ENCODE peak calls at places on chromosomes 16 and 17, in seven cellular contexts. O, B, U, Y, F, X and I are unnamed samples.
A peak's percentile ranks its signal among the peaks of the same experiment; 100 is the strongest.

GRCh38 chr17:75454193-75454592 is 2.2 kb upstream of the TMEM94 start:
- DNase-seq in Y (no peak), X (no peak), B (no peak), F (no peak), U (no peak), O (no peak), I (no peak)

GRCh38 chr16:80546249-80546648 is 5.5 kb downstream of the DYNLRB2 start:
- DNase-seq in F (no peak), O (no peak), B (no peak), U (no peak), X (no peak), Y (no peak), I (no peak)

GRCh38 chr17:2040942-2041560 is 771 bp upstream of the OVCA2 start:
- DNase-seq in U (no peak), X (no peak), F (no peak), O (no peak), Y (no peak), B (no peak), I (no peak)

GRCh38 chr17:78409191-78409621 is 30.8 kb downstream of the PGS1 start:
- DNase-seq in Y (no peak), O (peak; percentile 83), B (no peak), F (no peak), X (no peak), U (no peak), I (no peak)

GRCh38 chr16:23663918-23664317 is 14.8 kb upstream of the PLK1 start:
- DNase-seq in B (no peak), X (no peak), U (no peak), O (no peak), Y (no peak), F (no peak), I (no peak)

GRCh38 chr17:81959362-81960129 is 1.4 kb downstream of the NOTUM start:
- DNase-seq in F (no peak), X (peak; percentile 35), Y (peak; percentile 29), O (peak; percentile 84), B (peak; percentile 67), U (peak; percentile 46), I (peak; percentile 75)

GRCh38 chr16:3998793-3999478 is 117.3 kb downstream of the ADCY9 start:
- DNase-seq in Y (peak; percentile 69), X (peak; percentile 81), F (no peak), O (no peak), B (no peak), U (no peak), I (peak; percentile 67)

GRCh38 chr16:88333645-88334516 is 48.9 kb upstream of the ZNF469 start:
- DNase-seq in X (peak; percentile 23), U (no peak), B (no peak), Y (peak; percentile 12), F (no peak), O (no peak), I (no peak)

GRCh38 chr16:64654137-64654652 is 467.7 kb downstream of the CDH11 start:
- DNase-seq in Y (peak; percentile 24), U (no peak), X (peak; percentile 56), F (no peak), B (no peak), O (no peak), I (no peak)

GRCh38 chr17:32626371-32626770 is 139.6 kb downstream of the CDK5R1 start:
- DNase-seq in F (no peak), U (no peak), X (no peak), B (no peak), O (no peak), Y (no peak), I (no peak)

GRCh38 chr17:81720267-81721071 is 8.4 kb downstream of the SLC25A10 start:
- DNase-seq in X (no peak), U (no peak), F (no peak), O (no peak), Y (no peak), B (no peak), I (no peak)

GRCh38 chr16:89828199-89828869 is at the start of gene SPIRE2:
- DNase-seq in O (peak; percentile 75), X (peak; percentile 63), U (peak; percentile 34), F (no peak), B (peak; percentile 59), Y (peak; percentile 63), I (peak; percentile 69)

GRCh38 chr17:29091591-29092291 is 48.8 kb downstream of the PIPOX start:
- DNase-seq in X (no peak), Y (no peak), O (no peak), U (no peak), F (no peak), B (no peak), I (no peak)

GRCh38 chr16:11735801-11736200 is 6.9 kb downstream of the TXNDC11 start:
- DNase-seq in B (no peak), O (no peak), Y (no peak), F (no peak), U (no peak), X (no peak), I (peak; percentile 38)

GRCh38 chr17:1998426-1998784 is 26.7 kb downstream of the RTN4RL1 start:
- DNase-seq in F (no peak), Y (no peak), X (no peak), B (no peak), U (no peak), O (no peak), I (no peak)

GRCh38 chr16:35516551-35516950 is 2057.1 kb downstream of the TP53TG3F start:
- DNase-seq in O (no peak), Y (no peak), B (no peak), F (no peak), X (no peak), U (no peak), I (no peak)

GRCh38 chr17:45145035-45145389 is 3.3 kb upstream of the HEXIM1 start:
- DNase-seq in X (no peak), Y (no peak), F (no peak), U (no peak), O (no peak), B (no peak), I (no peak)

GRCh38 chr17:71110326-71110725 is 941.0 kb downstream of the KCNJ2 start:
- DNase-seq in Y (no peak), B (no peak), O (no peak), U (no peak), F (peak; percentile 12), X (no peak), I (no peak)

GRCh38 chr17:42493324-42493723 is 34.6 kb downstream of the ATP6V0A1 start:
- DNase-seq in B (no peak), O (no peak), X (no peak), F (no peak), Y (no peak), U (no peak), I (no peak)

GRCh38 chr16:72833491-72833890 is 214.4 kb downstream of the ZFHX3 start:
- DNase-seq in Y (no peak), F (no peak), O (no peak), U (no peak), X (no peak), B (no peak), I (no peak)

GRCh38 chr17:57519199-57519598 is 225.9 kb downstream of the CCDC182 start:
- DNase-seq in U (no peak), X (peak; percentile 19), Y (peak; percentile 63), F (no peak), O (no peak), B (no peak), I (no peak)

GRCh38 chr16:1495281-1496262 is 2.4 kb downstream of the TELO2 start:
- DNase-seq in F (no peak), O (no peak), X (no peak), Y (no peak), B (no peak), U (no peak), I (peak; percentile 54)

GRCh38 chr16:57544129-57544653 is 1.7 kb downstream of the ADGRG5 start:
- DNase-seq in Y (no peak), U (no peak), O (no peak), B (no peak), F (no peak), X (no peak), I (no peak)

GRCh38 chr17:49548506-49549310 is 27.0 kb upstream of the NXPH3 start:
- DNase-seq in Y (peak; percentile 55), F (peak; percentile 27), B (no peak), X (peak; percentile 62), U (no peak), O (peak; percentile 55), I (no peak)

GRCh38 chr16:88766975-88767374 is 18.0 kb downstream of the PIEZO1 start:
- DNase-seq in O (no peak), X (no peak), Y (no peak), U (no peak), F (no peak), B (no peak), I (no peak)

DNA sequence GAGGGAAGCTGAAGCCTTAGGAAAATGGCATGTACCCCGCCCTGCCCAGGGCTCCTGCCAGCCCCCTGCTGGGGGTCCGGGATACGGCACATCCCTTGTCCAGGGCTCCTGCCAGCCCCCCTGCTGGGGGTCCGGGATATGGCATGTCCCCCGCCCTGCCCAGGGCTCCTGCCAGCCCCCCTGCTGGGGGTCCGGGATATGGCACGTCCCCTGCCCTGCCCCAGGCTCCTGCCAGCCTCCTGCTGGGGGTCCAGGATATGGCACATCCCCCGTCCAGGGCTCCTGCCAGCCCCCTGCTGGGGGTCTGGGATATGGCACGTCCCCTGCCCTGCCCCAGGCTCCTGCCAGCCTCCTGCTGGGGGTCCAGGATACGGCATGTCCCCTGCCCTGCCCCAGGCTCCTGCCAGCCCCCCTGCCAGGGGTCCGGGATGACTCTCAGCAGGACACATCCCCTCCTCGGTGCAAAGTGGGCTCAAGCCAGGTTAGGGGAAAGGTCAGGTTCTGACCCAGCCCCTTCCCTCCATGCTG is 43.2 kb downstream of the RPH3AL start:
- DNase-seq in O (no peak), F (no peak), X (no peak), U (no peak), Y (no peak), B (no peak), I (no peak)
- TF ChIP-seq CTCF in O (peak; percentile 22), F (peak; percentile 77), X (peak; percentile 46), U (no peak), Y (no peak), B (no peak), I (peak; percentile 36)

DNA sequence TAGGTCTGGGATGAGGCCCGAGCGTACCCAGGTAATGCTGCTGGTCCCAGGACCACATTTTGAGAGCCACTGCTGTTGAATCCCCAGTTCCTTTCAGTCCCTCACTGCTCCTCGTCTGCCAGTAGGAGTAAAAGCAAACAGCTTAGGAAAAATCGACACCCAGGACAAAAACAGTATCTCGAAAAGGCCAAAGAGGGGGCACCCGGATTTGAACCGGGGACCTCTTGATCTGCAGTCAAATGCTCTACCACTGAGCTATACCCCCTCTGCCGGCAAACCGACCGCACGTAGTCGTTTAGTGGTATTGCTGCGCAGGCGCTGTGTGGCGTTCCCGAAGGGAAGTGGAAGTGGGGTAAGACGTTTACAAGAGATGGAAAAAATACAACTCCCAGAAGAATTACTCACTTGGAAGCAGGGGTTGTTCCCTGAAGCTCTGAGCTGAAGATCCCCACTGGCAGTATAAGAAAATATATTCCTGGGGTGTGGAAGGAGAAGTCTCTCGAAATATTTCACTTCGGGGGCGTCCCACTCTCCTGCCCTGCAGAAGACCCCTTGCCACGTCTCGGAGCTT is 2.2 kb upstream of the PLXDC1 start:
- DNase-seq in F (peak; percentile 69), O (peak; percentile 95), Y (peak; percentile 94), X (peak; percentile 94), B (peak; percentile 89), U (peak; percentile 95), I (peak; percentile 85)
- TF ChIP-seq CTCF in F (peak; percentile 1), O (no peak), Y (peak; percentile 42), X (peak; percentile 31), B (no peak), U (peak; percentile 41), I (peak; percentile 5)

GRCh38 chr17:21511368-21512195 is 135.4 kb downstream of the KCNJ12 start:
- DNase-seq in B (peak; percentile 38), F (peak; percentile 61), O (peak; percentile 86), U (peak; percentile 84), X (peak; percentile 82), Y (peak; percentile 73), I (peak; percentile 85)
- TF ChIP-seq CTCF in B (peak; percentile 71), F (peak; percentile 78), O (peak; percentile 74), U (peak; percentile 71), X (peak; percentile 82), Y (peak; percentile 77), I (peak; percentile 84)

GRCh38 chr16:29729116-29729521 is 16.7 kb downstream of the C16orf54 start:
- DNase-seq in B (no peak), X (peak; percentile 59), O (no peak), U (no peak), F (peak; percentile 57), Y (peak; percentile 55), I (no peak)
- TF ChIP-seq CTCF in B (peak; percentile 58), X (peak; percentile 79), O (peak; percentile 27), U (peak; percentile 35), F (peak; percentile 82), Y (peak; percentile 69), I (peak; percentile 42)